ENCODE peak calls at places on chromosomes 12 and 14, in seven cellular contexts. D is mesenchymal stem cell, G is IMR-90, A is H9, M is neuronal stem cell, Y is H1, K is trophoblast cell. E is an unnamed sample. For H3K79me1, the result is how much of the 10 kb centered on the place peaks cover.

GRCh38 chr12:108856428-108857157 is 790 bp downstream of the SSH1 start:
- DNase-seq in D (peak), G (peak), A (peak), M (no peak), Y (no peak), K (peak), E (peak)

GRCh38 chr14:50037837-50038236 is 78.5 kb downstream of the VCPKMT start:
- DNase-seq in D (no peak), G (no peak), A (no peak), M (no peak), Y (no peak), K (no peak), E (no peak)

GRCh38 chr12:120261951-120262851 is 3.3 kb downstream of the PXN start:
- DNase-seq in D (no peak), G (no peak), A (no peak), M (no peak), Y (no peak), K (peak), E (no peak)

GRCh38 chr14:105067140-105067968 is 2.1 kb upstream of the GPR132 start:
- DNase-seq in D (peak), G (peak), A (no peak), M (no peak), Y (no peak), K (peak), E (no peak)

GRCh38 chr14:89206426-89206825 is 210.6 kb downstream of the FOXN3 start:
- DNase-seq in D (no peak), G (no peak), A (no peak), M (no peak), Y (no peak), K (no peak), E (no peak)

GRCh38 chr12:123748661-123749060 is 13.4 kb upstream of the DNAH10 start:
- DNase-seq in D (no peak), G (peak), A (no peak), M (no peak), Y (no peak), K (no peak), E (no peak)

GRCh38 chr14:69999246-69999645 is 120.0 kb downstream of the SMOC1 start:
- DNase-seq in D (peak), G (peak), A (no peak), M (no peak), Y (no peak), K (no peak), E (peak)

GRCh38 chr14:73610692-73611091 is 1.6 kb upstream of the ACOT6 start:
- DNase-seq in D (peak), G (peak), A (no peak), M (no peak), Y (no peak), K (no peak), E (no peak)

GRCh38 chr12:89565002-89565401 is 39.2 kb upstream of the POC1B start:
- DNase-seq in D (no peak), G (no peak), A (no peak), M (no peak), Y (no peak), K (no peak), E (no peak)

GRCh38 chr12:79997115-79997805 is 62.4 kb upstream of the PPP1R12A start:
- DNase-seq in D (no peak), G (no peak), A (no peak), M (no peak), Y (no peak), K (no peak), E (no peak)

GRCh38 chr12:62834406-62834805 is 100.5 kb downstream of the PPM1H start:
- DNase-seq in D (no peak), G (no peak), A (no peak), M (no peak), Y (no peak), K (no peak), E (peak)

DNA sequence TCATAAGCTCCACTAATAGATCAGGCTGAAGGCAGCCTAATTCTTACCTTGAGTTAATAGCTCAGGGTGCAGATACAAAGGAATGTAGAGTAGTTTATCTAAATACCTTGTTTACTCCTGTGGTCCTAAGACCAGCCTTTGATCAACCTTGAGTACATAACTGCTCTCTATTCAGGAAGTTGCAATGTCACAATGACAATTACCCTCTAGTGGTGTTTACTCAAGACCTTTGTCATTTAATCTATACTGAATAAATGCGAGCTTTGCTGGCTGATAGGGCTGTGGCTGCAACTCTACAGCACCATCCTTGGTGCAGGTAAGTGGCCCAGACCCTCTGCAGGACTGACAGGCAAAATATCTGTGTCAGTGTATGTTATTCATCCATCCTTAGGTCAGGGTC is 282.7 kb downstream of the ATXN7L3B start:
- DNase-seq in D (no peak), G (no peak), A (no peak), M (no peak), Y (peak), K (no peak), E (peak)
- H3K23ac ChIP-seq in D (no peak), G (no peak), A (no peak), M (no peak), Y (no peak), K (no peak), E (no peak)

DNA sequence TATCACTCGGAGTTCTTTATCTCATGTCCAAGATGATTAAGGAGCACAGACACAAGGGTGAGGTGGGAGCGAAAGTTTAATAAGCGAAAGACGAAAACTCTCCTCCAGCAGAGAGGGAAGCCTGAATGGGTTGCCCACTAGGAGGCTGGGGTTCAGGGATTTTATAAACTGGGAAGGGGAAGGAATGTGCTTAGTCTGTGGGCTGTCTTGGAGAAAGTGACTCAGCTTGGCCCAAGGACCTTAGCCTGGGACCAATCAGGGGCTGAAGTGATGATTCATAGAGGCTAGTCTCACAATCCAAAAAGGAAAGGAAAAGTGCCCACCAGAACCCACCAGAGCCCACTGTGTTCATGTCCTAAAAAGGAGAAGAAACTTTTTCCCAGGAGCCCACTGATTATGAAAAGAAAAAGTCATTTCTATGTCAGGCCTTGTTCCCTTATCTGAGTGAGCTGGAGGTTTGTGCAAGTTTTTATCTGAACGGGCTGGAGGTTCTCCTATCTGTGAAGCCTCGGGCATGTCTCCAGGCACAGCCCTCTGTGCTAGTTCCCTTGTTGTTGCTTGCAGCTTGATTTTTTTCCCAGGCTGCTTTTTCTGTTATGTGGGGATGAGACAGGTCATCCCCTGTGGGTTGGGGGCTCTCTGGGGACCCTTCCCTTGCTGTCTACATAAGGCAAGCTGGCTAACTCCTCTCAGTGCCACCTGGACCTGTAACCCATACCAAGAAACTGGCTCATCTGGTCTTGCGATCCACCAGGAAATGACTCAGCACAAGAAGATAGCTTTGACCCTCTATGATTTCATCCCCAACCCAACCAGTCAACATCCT is 8.3 kb upstream of the GOLGA5 start:
- DNase-seq in D (peak), G (peak), A (peak), M (no peak), Y (no peak), K (peak), E (peak)
- H3K4me2 ChIP-seq in D (no peak), G (peak), A (no peak), M (no peak), Y (no peak), K (no peak), E (no peak)

GRCh38 chr12:8829621-8830020 is 7.2 kb downstream of the A2ML1 start:
- DNase-seq in D (no peak), G (no peak), A (no peak), M (no peak), Y (no peak), K (peak), E (peak)
- H3K79me1 ChIP-seq in D (under half), G (under half), A (under half), M (under half), Y (under half), K (under half), E (under half)

GRCh38 chr14:68217891-68218290 is 398.3 kb downstream of the RAD51B start:
- DNase-seq in D (no peak), G (no peak), A (no peak), M (no peak), Y (no peak), K (no peak), E (no peak)

GRCh38 chr14:68225321-68225720 is 405.7 kb downstream of the RAD51B start:
- DNase-seq in D (no peak), G (no peak), A (no peak), M (no peak), Y (no peak), K (no peak), E (no peak)

GRCh38 chr14:68222726-68223125 is 403.1 kb downstream of the RAD51B start:
- DNase-seq in D (no peak), G (no peak), A (no peak), M (no peak), Y (no peak), K (peak), E (no peak)

GRCh38 chr14:68219407-68219806 is 399.8 kb downstream of the RAD51B start:
- DNase-seq in D (no peak), G (no peak), A (peak), M (no peak), Y (no peak), K (no peak), E (peak)

GRCh38 chr14:68222154-68222553 is 402.6 kb downstream of the RAD51B start:
- DNase-seq in D (no peak), G (no peak), A (no peak), M (no peak), Y (no peak), K (no peak), E (no peak)
- H3K23ac ChIP-seq in D (no peak), G (no peak), A (no peak), M (no peak), Y (no peak), K (no peak), E (no peak)

GRCh38 chr14:103142031-103142430 is 18.8 kb downstream of the TNFAIP2 start:
- DNase-seq in D (no peak), G (no peak), A (no peak), M (no peak), Y (no peak), K (no peak), E (no peak)

GRCh38 chr14:103138483-103139370 is 15.5 kb downstream of the TNFAIP2 start:
- DNase-seq in D (no peak), G (no peak), A (peak), M (no peak), Y (no peak), K (peak), E (peak)

GRCh38 chr14:103141117-103141796 is 18.0 kb downstream of the TNFAIP2 start:
- DNase-seq in D (no peak), G (peak), A (peak), M (no peak), Y (peak), K (peak), E (peak)

GRCh38 chr14:103139371-103140016 is 16.2 kb downstream of the TNFAIP2 start:
- DNase-seq in D (no peak), G (no peak), A (no peak), M (no peak), Y (no peak), K (no peak), E (peak)

DNA sequence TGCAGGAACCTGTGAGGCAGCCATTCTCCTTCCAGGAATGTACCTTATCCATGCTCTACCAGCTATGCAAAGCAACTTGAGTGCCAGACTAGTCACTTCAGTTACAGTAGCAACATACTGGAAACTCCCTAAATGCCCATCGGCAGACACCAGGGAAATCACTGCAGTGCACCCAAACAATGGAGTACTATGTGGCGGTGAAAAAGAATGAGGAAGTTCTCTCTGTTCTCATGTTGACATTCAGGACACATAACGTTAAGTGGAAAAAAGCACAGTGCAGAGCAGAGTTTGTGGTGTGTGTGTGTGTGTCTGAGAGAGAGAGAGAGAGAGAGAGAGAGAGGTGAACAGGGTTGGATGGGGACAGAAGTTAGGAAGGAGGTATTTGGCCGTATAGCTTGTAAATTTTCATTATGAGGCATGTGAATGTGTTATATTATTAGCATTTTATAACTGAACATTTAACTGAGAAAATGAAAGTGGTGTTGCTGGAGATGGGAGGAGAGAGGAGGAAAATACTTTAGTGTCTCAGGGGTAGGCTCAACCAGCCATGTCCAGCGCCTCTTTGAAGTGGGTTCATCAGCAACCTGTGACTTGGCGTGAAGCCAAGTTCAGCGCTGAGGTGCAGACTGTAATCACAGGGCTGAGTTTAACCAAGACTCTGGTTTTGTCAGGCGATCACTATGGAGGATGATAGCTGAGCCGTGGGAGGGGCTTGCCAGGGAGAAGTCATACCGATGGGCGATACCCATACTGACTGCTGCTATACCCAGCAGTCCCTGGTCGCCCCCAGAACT is 17.3 kb downstream of the TNFAIP2 start:
- DNase-seq in D (no peak), G (no peak), A (no peak), M (no peak), Y (no peak), K (peak), E (no peak)
- H3K4me2 ChIP-seq in D (no peak), G (no peak), A (no peak), M (no peak), Y (no peak), K (no peak), E (no peak)

DNA sequence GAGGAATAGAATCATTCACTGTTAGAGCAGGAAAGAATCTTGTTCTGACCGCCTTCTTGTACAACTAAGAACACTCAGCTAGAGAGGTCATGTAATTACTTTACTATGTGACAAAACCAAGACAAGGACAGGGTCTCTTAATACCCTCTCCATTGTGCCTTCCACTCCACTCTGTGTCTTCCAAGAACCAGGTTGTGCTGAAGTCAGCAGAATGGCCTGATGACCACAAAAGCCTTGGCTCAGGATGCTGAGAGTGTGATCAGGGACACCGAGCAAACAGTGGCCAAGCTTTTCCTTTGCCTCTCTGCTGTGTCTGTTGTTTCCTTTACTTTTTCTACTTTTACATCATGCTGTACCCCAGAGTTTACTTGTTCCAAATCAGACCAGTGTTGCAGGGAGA is 83.2 kb upstream of the RFX4 start:
- DNase-seq in D (no peak), G (no peak), A (no peak), M (no peak), Y (no peak), K (no peak), E (no peak)
- H3K79me1 ChIP-seq in D (under half), G (under half), A (under half), M (under half), Y (under half), K (under half), E (under half)

DNA sequence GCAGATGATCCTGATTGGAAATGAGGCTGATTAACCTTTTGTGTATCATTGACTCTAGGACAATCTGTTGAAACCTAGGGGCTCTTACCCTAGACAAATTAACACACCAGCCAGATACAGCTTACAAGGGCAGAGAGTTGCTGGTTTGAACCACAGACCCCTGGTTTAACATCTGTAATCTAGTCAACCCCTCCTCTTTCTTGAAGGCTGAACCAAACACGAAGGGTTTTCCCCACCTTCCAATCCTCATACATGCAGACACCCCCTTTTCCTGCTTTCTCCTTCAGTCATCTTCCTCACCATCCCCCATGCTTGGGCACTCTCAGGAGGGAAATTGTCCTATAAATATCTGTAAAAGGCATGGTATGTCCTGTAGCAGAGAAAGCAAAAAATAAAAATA is 126.0 kb upstream of the HIF1A start:
- DNase-seq in D (no peak), G (no peak), A (no peak), M (no peak), Y (no peak), K (no peak), E (no peak)
- H3K23ac ChIP-seq in D (no peak), G (peak), A (no peak), M (no peak), Y (no peak), K (no peak), E (peak)

GRCh38 chr12:1533205-1533601 is 61.2 kb downstream of the FBXL14 start:
- DNase-seq in D (no peak), G (no peak), A (peak), M (no peak), Y (no peak), K (peak), E (no peak)
- H3K4me2 ChIP-seq in D (no peak), G (no peak), A (no peak), M (peak), Y (no peak), K (no peak), E (no peak)

GRCh38 chr12:125191361-125192087 is 126.3 kb downstream of the AACS start:
- DNase-seq in D (no peak), G (no peak), A (no peak), M (no peak), Y (no peak), K (no peak), E (no peak)
- H3K79me1 ChIP-seq in D (under half), G (under half), A (under half), M (under half), Y (under half), K (under half), E (under half)

DNA sequence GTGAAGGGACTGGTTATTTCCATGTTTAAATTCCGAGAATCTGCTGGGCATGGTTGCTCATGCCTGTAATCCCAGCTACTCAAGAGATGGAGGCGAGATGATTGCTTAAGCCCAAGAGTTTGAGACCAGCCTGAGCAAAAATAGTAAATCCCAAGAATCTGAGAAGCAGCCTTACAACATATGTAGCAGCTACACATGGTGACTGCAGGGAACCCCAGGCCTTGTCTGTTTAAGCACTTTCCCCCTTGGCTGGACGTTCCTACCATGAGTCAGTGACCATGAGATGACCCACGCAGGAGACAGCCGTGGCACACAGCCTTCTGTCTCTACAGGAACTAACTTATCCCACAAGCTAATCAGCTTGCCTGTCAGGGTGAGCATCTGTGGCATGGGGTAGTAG is 5.5 kb upstream of the SLC24A4 start:
- DNase-seq in D (peak), G (peak), A (no peak), M (no peak), Y (no peak), K (peak), E (no peak)
- H3K23ac ChIP-seq in D (no peak), G (no peak), A (no peak), M (no peak), Y (no peak), K (no peak), E (no peak)